ENCODE peak calls at places on chromosomes 7 and 10, in eight cellular contexts. One of them, this sample, is unnamed.
A peak's percentile ranks its signal among the peaks of the same experiment; 100 is the strongest.

GRCh38 chr10:69043931-69044531 is 43.9 kb upstream of the SRGN start:
- DNase-seq in ecto neural progenitor cell: no peak
- DNase-seq in stimulated activated CD8-positive, alpha-beta memory T cell treated with anti-CD3 and anti-CD28 coated beads, Interleukin-15, amount 100 ng/mL, for 4 hours: no peak
- DNase-seq in mucosa of gallbladder: no peak
- DNase-seq in T follicular helper cell: no peak
- DNase-seq in stimulated activated CD4-positive, alpha-beta T cell treated with anti-CD3 and anti-CD28 coated beads, Interleukin-4, amount 100 ng/mL, for 1 hour: no peak
- DNase-seq in PC-9: no peak
- DNase-seq in tibial nerve: no peak
- DNase-seq in this sample: no peak

GRCh38 chr10:103449208-103450144 is 2.7 kb downstream of the CALHM2 start:
- DNase-seq in ecto neural progenitor cell: no peak
- DNase-seq in stimulated activated CD8-positive, alpha-beta memory T cell treated with anti-CD3 and anti-CD28 coated beads, Interleukin-15, amount 100 ng/mL, for 4 hours: no peak
- DNase-seq in mucosa of gallbladder: no peak
- DNase-seq in T follicular helper cell: no peak
- DNase-seq in stimulated activated CD4-positive, alpha-beta T cell treated with anti-CD3 and anti-CD28 coated beads, Interleukin-4, amount 100 ng/mL, for 1 hour: no peak
- DNase-seq in PC-9: no peak
- DNase-seq in tibial nerve: no peak
- DNase-seq in this sample: no peak

GRCh38 chr7:55245271-55245723 is 119.8 kb upstream of the LANCL2 start:
- DNase-seq in ecto neural progenitor cell: no peak
- DNase-seq in stimulated activated CD8-positive, alpha-beta memory T cell treated with anti-CD3 and anti-CD28 coated beads, Interleukin-15, amount 100 ng/mL, for 4 hours: no peak
- DNase-seq in mucosa of gallbladder: peak; percentile 51
- DNase-seq in T follicular helper cell: no peak
- DNase-seq in stimulated activated CD4-positive, alpha-beta T cell treated with anti-CD3 and anti-CD28 coated beads, Interleukin-4, amount 100 ng/mL, for 1 hour: no peak
- DNase-seq in PC-9: peak; percentile 63
- DNase-seq in tibial nerve: no peak
- DNase-seq in this sample: no peak

GRCh38 chr10:132141526-132142395 is 45.0 kb upstream of the DPYSL4 start:
- DNase-seq in ecto neural progenitor cell: no peak
- DNase-seq in stimulated activated CD8-positive, alpha-beta memory T cell treated with anti-CD3 and anti-CD28 coated beads, Interleukin-15, amount 100 ng/mL, for 4 hours: no peak
- DNase-seq in mucosa of gallbladder: no peak
- DNase-seq in T follicular helper cell: no peak
- DNase-seq in stimulated activated CD4-positive, alpha-beta T cell treated with anti-CD3 and anti-CD28 coated beads, Interleukin-4, amount 100 ng/mL, for 1 hour: no peak
- DNase-seq in PC-9: no peak
- DNase-seq in tibial nerve: no peak
- DNase-seq in this sample: peak; percentile 2

GRCh38 chr10:19817251-19818046 is 1.2 kb downstream of the PLXDC2 start:
- DNase-seq in ecto neural progenitor cell: peak; percentile 67
- DNase-seq in stimulated activated CD8-positive, alpha-beta memory T cell treated with anti-CD3 and anti-CD28 coated beads, Interleukin-15, amount 100 ng/mL, for 4 hours: no peak
- DNase-seq in mucosa of gallbladder: peak; percentile 25
- DNase-seq in T follicular helper cell: no peak
- DNase-seq in stimulated activated CD4-positive, alpha-beta T cell treated with anti-CD3 and anti-CD28 coated beads, Interleukin-4, amount 100 ng/mL, for 1 hour: no peak
- DNase-seq in PC-9: no peak
- DNase-seq in tibial nerve: no peak
- DNase-seq in this sample: peak; percentile 44

GRCh38 chr7:102320601-102321350 is 34.1 kb downstream of the SH2B2 start:
- DNase-seq in ecto neural progenitor cell: no peak
- DNase-seq in stimulated activated CD8-positive, alpha-beta memory T cell treated with anti-CD3 and anti-CD28 coated beads, Interleukin-15, amount 100 ng/mL, for 4 hours: no peak
- DNase-seq in mucosa of gallbladder: no peak
- DNase-seq in T follicular helper cell: no peak
- DNase-seq in stimulated activated CD4-positive, alpha-beta T cell treated with anti-CD3 and anti-CD28 coated beads, Interleukin-4, amount 100 ng/mL, for 1 hour: no peak
- DNase-seq in PC-9: no peak
- DNase-seq in tibial nerve: no peak
- DNase-seq in this sample: no peak

GRCh38 chr10:100688201-100688600 is 57.2 kb upstream of the PAX2 start:
- DNase-seq in ecto neural progenitor cell: no peak
- DNase-seq in stimulated activated CD8-positive, alpha-beta memory T cell treated with anti-CD3 and anti-CD28 coated beads, Interleukin-15, amount 100 ng/mL, for 4 hours: no peak
- DNase-seq in mucosa of gallbladder: no peak
- DNase-seq in T follicular helper cell: no peak
- DNase-seq in stimulated activated CD4-positive, alpha-beta T cell treated with anti-CD3 and anti-CD28 coated beads, Interleukin-4, amount 100 ng/mL, for 1 hour: no peak
- DNase-seq in PC-9: no peak
- DNase-seq in tibial nerve: no peak
- DNase-seq in this sample: no peak

GRCh38 chr7:5702876-5703571 is 78.4 kb downstream of the RNF216 start:
- DNase-seq in ecto neural progenitor cell: no peak
- DNase-seq in stimulated activated CD8-positive, alpha-beta memory T cell treated with anti-CD3 and anti-CD28 coated beads, Interleukin-15, amount 100 ng/mL, for 4 hours: no peak
- DNase-seq in mucosa of gallbladder: no peak
- DNase-seq in T follicular helper cell: no peak
- DNase-seq in stimulated activated CD4-positive, alpha-beta T cell treated with anti-CD3 and anti-CD28 coated beads, Interleukin-4, amount 100 ng/mL, for 1 hour: no peak
- DNase-seq in PC-9: peak; percentile 55
- DNase-seq in tibial nerve: no peak
- DNase-seq in this sample: no peak

GRCh38 chr7:129742267-129742666 is 130.7 kb downstream of the NRF1 start:
- DNase-seq in ecto neural progenitor cell: no peak
- DNase-seq in stimulated activated CD8-positive, alpha-beta memory T cell treated with anti-CD3 and anti-CD28 coated beads, Interleukin-15, amount 100 ng/mL, for 4 hours: no peak
- DNase-seq in mucosa of gallbladder: no peak
- DNase-seq in T follicular helper cell: no peak
- DNase-seq in stimulated activated CD4-positive, alpha-beta T cell treated with anti-CD3 and anti-CD28 coated beads, Interleukin-4, amount 100 ng/mL, for 1 hour: no peak
- DNase-seq in PC-9: peak; percentile 31
- DNase-seq in tibial nerve: no peak
- DNase-seq in this sample: no peak

GRCh38 chr10:99520040-99520803 is 12.5 kb upstream of the NKX2-3 start:
- DNase-seq in ecto neural progenitor cell: peak; percentile 56
- DNase-seq in stimulated activated CD8-positive, alpha-beta memory T cell treated with anti-CD3 and anti-CD28 coated beads, Interleukin-15, amount 100 ng/mL, for 4 hours: no peak
- DNase-seq in mucosa of gallbladder: no peak
- DNase-seq in T follicular helper cell: no peak
- DNase-seq in stimulated activated CD4-positive, alpha-beta T cell treated with anti-CD3 and anti-CD28 coated beads, Interleukin-4, amount 100 ng/mL, for 1 hour: no peak
- DNase-seq in PC-9: no peak
- DNase-seq in tibial nerve: no peak
- DNase-seq in this sample: peak; percentile 42

GRCh38 chr10:72312865-72313391 is 39.2 kb downstream of the DDIT4 start:
- DNase-seq in ecto neural progenitor cell: no peak
- DNase-seq in stimulated activated CD8-positive, alpha-beta memory T cell treated with anti-CD3 and anti-CD28 coated beads, Interleukin-15, amount 100 ng/mL, for 4 hours: no peak
- DNase-seq in mucosa of gallbladder: no peak
- DNase-seq in T follicular helper cell: no peak
- DNase-seq in stimulated activated CD4-positive, alpha-beta T cell treated with anti-CD3 and anti-CD28 coated beads, Interleukin-4, amount 100 ng/mL, for 1 hour: no peak
- DNase-seq in PC-9: no peak
- DNase-seq in tibial nerve: no peak
- DNase-seq in this sample: no peak

GRCh38 chr7:121123028-121123427 is 134.5 kb downstream of the CPED1 start:
- DNase-seq in ecto neural progenitor cell: no peak
- DNase-seq in stimulated activated CD8-positive, alpha-beta memory T cell treated with anti-CD3 and anti-CD28 coated beads, Interleukin-15, amount 100 ng/mL, for 4 hours: no peak
- DNase-seq in mucosa of gallbladder: no peak
- DNase-seq in T follicular helper cell: no peak
- DNase-seq in stimulated activated CD4-positive, alpha-beta T cell treated with anti-CD3 and anti-CD28 coated beads, Interleukin-4, amount 100 ng/mL, for 1 hour: no peak
- DNase-seq in PC-9: no peak
- DNase-seq in tibial nerve: no peak
- DNase-seq in this sample: no peak

GRCh38 chr7:134084488-134085144 is 42.5 kb upstream of the LRGUK start:
- DNase-seq in ecto neural progenitor cell: no peak
- DNase-seq in stimulated activated CD8-positive, alpha-beta memory T cell treated with anti-CD3 and anti-CD28 coated beads, Interleukin-15, amount 100 ng/mL, for 4 hours: no peak
- DNase-seq in mucosa of gallbladder: no peak
- DNase-seq in T follicular helper cell: no peak
- DNase-seq in stimulated activated CD4-positive, alpha-beta T cell treated with anti-CD3 and anti-CD28 coated beads, Interleukin-4, amount 100 ng/mL, for 1 hour: no peak
- DNase-seq in PC-9: no peak
- DNase-seq in tibial nerve: no peak
- DNase-seq in this sample: no peak

GRCh38 chr7:99090811-99091582 is 52.9 kb downstream of the SMURF1 start:
- DNase-seq in ecto neural progenitor cell: no peak
- DNase-seq in stimulated activated CD8-positive, alpha-beta memory T cell treated with anti-CD3 and anti-CD28 coated beads, Interleukin-15, amount 100 ng/mL, for 4 hours: no peak
- DNase-seq in mucosa of gallbladder: no peak
- DNase-seq in T follicular helper cell: no peak
- DNase-seq in stimulated activated CD4-positive, alpha-beta T cell treated with anti-CD3 and anti-CD28 coated beads, Interleukin-4, amount 100 ng/mL, for 1 hour: no peak
- DNase-seq in PC-9: no peak
- DNase-seq in tibial nerve: no peak
- DNase-seq in this sample: no peak

GRCh38 chr10:113550365-113550764 is 2.5 kb upstream of the HABP2 start:
- DNase-seq in ecto neural progenitor cell: no peak
- DNase-seq in stimulated activated CD8-positive, alpha-beta memory T cell treated with anti-CD3 and anti-CD28 coated beads, Interleukin-15, amount 100 ng/mL, for 4 hours: no peak
- DNase-seq in mucosa of gallbladder: peak; percentile 25
- DNase-seq in T follicular helper cell: no peak
- DNase-seq in stimulated activated CD4-positive, alpha-beta T cell treated with anti-CD3 and anti-CD28 coated beads, Interleukin-4, amount 100 ng/mL, for 1 hour: no peak
- DNase-seq in PC-9: no peak
- DNase-seq in tibial nerve: no peak
- DNase-seq in this sample: no peak

GRCh38 chr7:37344886-37345579 is 103.6 kb downstream of the ELMO1 start:
- DNase-seq in ecto neural progenitor cell: no peak
- DNase-seq in stimulated activated CD8-positive, alpha-beta memory T cell treated with anti-CD3 and anti-CD28 coated beads, Interleukin-15, amount 100 ng/mL, for 4 hours: no peak
- DNase-seq in mucosa of gallbladder: no peak
- DNase-seq in T follicular helper cell: no peak
- DNase-seq in stimulated activated CD4-positive, alpha-beta T cell treated with anti-CD3 and anti-CD28 coated beads, Interleukin-4, amount 100 ng/mL, for 1 hour: no peak
- DNase-seq in PC-9: no peak
- DNase-seq in tibial nerve: no peak
- DNase-seq in this sample: no peak

GRCh38 chr7:25758559-25758958 is 393.4 kb upstream of the NFE2L3 start:
- DNase-seq in ecto neural progenitor cell: no peak
- DNase-seq in stimulated activated CD8-positive, alpha-beta memory T cell treated with anti-CD3 and anti-CD28 coated beads, Interleukin-15, amount 100 ng/mL, for 4 hours: no peak
- DNase-seq in mucosa of gallbladder: no peak
- DNase-seq in T follicular helper cell: no peak
- DNase-seq in stimulated activated CD4-positive, alpha-beta T cell treated with anti-CD3 and anti-CD28 coated beads, Interleukin-4, amount 100 ng/mL, for 1 hour: no peak
- DNase-seq in PC-9: no peak
- DNase-seq in tibial nerve: no peak
- DNase-seq in this sample: no peak

GRCh38 chr7:36794689-36795088 is 70.4 kb upstream of the AOAH start:
- DNase-seq in ecto neural progenitor cell: no peak
- DNase-seq in stimulated activated CD8-positive, alpha-beta memory T cell treated with anti-CD3 and anti-CD28 coated beads, Interleukin-15, amount 100 ng/mL, for 4 hours: no peak
- DNase-seq in mucosa of gallbladder: no peak
- DNase-seq in T follicular helper cell: no peak
- DNase-seq in stimulated activated CD4-positive, alpha-beta T cell treated with anti-CD3 and anti-CD28 coated beads, Interleukin-4, amount 100 ng/mL, for 1 hour: no peak
- DNase-seq in PC-9: no peak
- DNase-seq in tibial nerve: no peak
- DNase-seq in this sample: no peak

GRCh38 chr10:100396605-100397004 is 49.6 kb downstream of the SCD start:
- DNase-seq in ecto neural progenitor cell: no peak
- DNase-seq in stimulated activated CD8-positive, alpha-beta memory T cell treated with anti-CD3 and anti-CD28 coated beads, Interleukin-15, amount 100 ng/mL, for 4 hours: no peak
- DNase-seq in mucosa of gallbladder: no peak
- DNase-seq in T follicular helper cell: no peak
- DNase-seq in stimulated activated CD4-positive, alpha-beta T cell treated with anti-CD3 and anti-CD28 coated beads, Interleukin-4, amount 100 ng/mL, for 1 hour: no peak
- DNase-seq in PC-9: no peak
- DNase-seq in tibial nerve: no peak
- DNase-seq in this sample: no peak

This sample was measured in left colon.